ENCODE peak calls at places on chromosomes 3 and 15, in six cellular contexts. Z is posterior cingulate gyrus, G is GM12891, T is left ventricle myocardium inferior, L is NCI-H226, X is HEK293T. C is an unnamed sample.
A peak's percentile ranks its signal among the peaks of the same experiment; 100 is the strongest.

GRCh38 chr3:70824785-70825184 is 512.3 kb upstream of the MDFIC2 start:
- DNase-seq in Z (no peak), G (no peak), T (no peak), L (peak; percentile 52), X (no peak), C (no peak)

GRCh38 chr15:62269504-62269903 is 104.4 kb upstream of the C2CD4B start:
- DNase-seq in Z (no peak), G (no peak), T (no peak), L (no peak), X (no peak), C (no peak)

GRCh38 chr15:21261396-21261964 is 178.8 kb downstream of the POTEB3 start:
- DNase-seq in Z (no peak), G (no peak), T (peak; percentile 22), L (no peak), X (no peak), C (no peak)

GRCh38 chr3:44984335-44984734 is 8.3 kb downstream of the EXOSC7 start:
- DNase-seq in Z (no peak), G (no peak), T (no peak), L (no peak), X (no peak), C (no peak)

GRCh38 chr3:185724761-185725160 is 100.1 kb downstream of the IGF2BP2 start:
- DNase-seq in Z (no peak), G (no peak), T (no peak), L (no peak), X (no peak), C (no peak)

GRCh38 chr3:182364723-182365650 is 428.3 kb upstream of the ATP11B start:
- DNase-seq in Z (peak; percentile 46), G (no peak), T (no peak), L (no peak), X (peak; percentile 18), C (no peak)

GRCh38 chr3:124559650-124560405 is 170.4 kb upstream of the UMPS start:
- DNase-seq in Z (peak; percentile 82), G (peak; percentile 58), T (peak; percentile 54), L (peak; percentile 35), X (peak; percentile 77), C (no peak)

GRCh38 chr3:39294446-39295183 is 14.8 kb upstream of the CX3CR1 start:
- DNase-seq in Z (no peak), G (no peak), T (no peak), L (no peak), X (no peak), C (no peak)

GRCh38 chr3:197811343-197811742 is 20.3 kb downstream of the LRCH3 start:
- DNase-seq in Z (no peak), G (no peak), T (peak; percentile 30), L (peak; percentile 91), X (no peak), C (no peak)

GRCh38 chr3:61524933-61525332 is 36.4 kb upstream of the PTPRG start:
- DNase-seq in Z (no peak), G (no peak), T (no peak), L (no peak), X (no peak), C (no peak)

GRCh38 chr3:48215876-48216275 is 7.4 kb upstream of the CAMP start:
- DNase-seq in Z (no peak), G (no peak), T (peak; percentile 53), L (no peak), X (no peak), C (no peak)

GRCh38 chr3:177816667-177817208 is 619.5 kb upstream of the TBL1XR1 start:
- DNase-seq in Z (no peak), G (no peak), T (no peak), L (peak; percentile 72), X (no peak), C (no peak)

GRCh38 chr3:48413086-48413485 is 16.8 kb downstream of the PLXNB1 start:
- DNase-seq in Z (no peak), G (no peak), T (no peak), L (no peak), X (no peak), C (no peak)